ENCODE peak calls at places on chromosomes 13 and 19, in nine cellular contexts. X is stimulated activated CD4-positive, alpha-beta T cell treated with anti-CD3 and anti-CD28 coated beads, Interleukin-1b, Interleukin-23, amount 100 ng/mL, for 4 hours; E is T-helper 9 cell; B is hypothalamus; O is stimulated activated naive CD8-positive, alpha-beta T cell treated with anti-CD3 and anti-CD28 coated beads, Interleukin-15, Interleukin-2, amounts not matched to agents 100 U/mL and 50 U/mL, for 24 hours; G is naive B cell; M is foreskin fibroblast; Q is nucleus accumbens; V is left lung. L is an unnamed sample.
A peak's percentile ranks its signal among the peaks of the same experiment; 100 is the strongest.

GRCh38 chr13:25137624-25137892 is 34.5 kb downstream of the AMER2 start:
- DNase-seq in X (no peak), E (no peak), B (no peak), O (no peak), G (no peak), M (no peak), Q (no peak), V (no peak), L (no peak)

GRCh38 chr13:85816413-85816812 is 17.2 kb upstream of the SLITRK6 start:
- DNase-seq in X (no peak), E (no peak), B (no peak), O (no peak), G (no peak), M (no peak), Q (no peak), V (no peak), L (no peak)

GRCh38 chr13:24905242-24905641 is 141.3 kb downstream of the RNF17 start:
- DNase-seq in X (no peak), E (no peak), B (no peak), O (no peak), G (no peak), M (no peak), Q (no peak), V (no peak), L (no peak)

GRCh38 chr13:97125051-97125809 is 96.9 kb upstream of the MBNL2 start:
- DNase-seq in X (no peak), E (no peak), B (peak; percentile 16), O (peak; percentile 19), G (no peak), M (peak; percentile 84), Q (peak; percentile 29), V (no peak), L (no peak)

GRCh38 chr13:39036212-39036611 is 1.7 kb downstream of the PROSER1 start:
- DNase-seq in X (no peak), E (no peak), B (no peak), O (peak; percentile 25), G (peak; percentile 7), M (no peak), Q (no peak), V (no peak), L (no peak)

GRCh38 chr13:21232599-21232998 is 56.1 kb downstream of the MRPL57 start:
- DNase-seq in X (no peak), E (no peak), B (no peak), O (no peak), G (no peak), M (no peak), Q (no peak), V (no peak), L (no peak)

GRCh38 chr13:31803327-31803726 is 64.0 kb downstream of the RXFP2 start:
- DNase-seq in X (no peak), E (no peak), B (no peak), O (no peak), G (no peak), M (no peak), Q (no peak), V (no peak), L (no peak)

GRCh38 chr19:7522923-7523667 is 671 bp downstream of the MCOLN1 start:
- DNase-seq in X (no peak), E (no peak), B (no peak), O (no peak), G (no peak), M (no peak), Q (no peak), V (peak; percentile 82), L (peak; percentile 51)

GRCh38 chr13:95714142-95714832 is 37.3 kb downstream of the DNAJC3 start:
- DNase-seq in X (no peak), E (no peak), B (no peak), O (no peak), G (no peak), M (peak; percentile 75), Q (no peak), V (no peak), L (no peak)

GRCh38 chr19:45117167-45117594 is 24.2 kb downstream of the PPP1R37 start:
- DNase-seq in X (peak; percentile 53), E (no peak), B (no peak), O (peak; percentile 82), G (peak; percentile 24), M (no peak), Q (no peak), V (no peak), L (peak; percentile 63)

GRCh38 chr19:28943651-28944050 is 269.3 kb downstream of the UQCRFS1 start:
- DNase-seq in X (no peak), E (no peak), B (no peak), O (no peak), G (no peak), M (no peak), Q (no peak), V (no peak), L (no peak)

GRCh38 chr13:80603351-80603750 is 262.4 kb upstream of the SPRY2 start:
- DNase-seq in X (no peak), E (no peak), B (no peak), O (no peak), G (no peak), M (no peak), Q (no peak), V (no peak), L (no peak)

GRCh38 chr19:12969292-12969988 is at the start of gene DAND5:
- DNase-seq in X (no peak), E (no peak), B (peak; percentile 20), O (no peak), G (no peak), M (no peak), Q (peak; percentile 78), V (no peak), L (no peak)

GRCh38 chr19:7942981-7943443 is 454 bp downstream of the TIMM44 start:
- DNase-seq in X (no peak), E (no peak), B (no peak), O (no peak), G (no peak), M (no peak), Q (no peak), V (no peak), L (no peak)

GRCh38 chr13:78875792-78876580 is 217.0 kb upstream of the OBI1 start:
- DNase-seq in X (no peak), E (no peak), B (no peak), O (no peak), G (no peak), M (no peak), Q (no peak), V (peak; percentile 61), L (no peak)

GRCh38 chr19:3123956-3124355 is 11.9 kb upstream of the GNA15 start:
- DNase-seq in X (no peak), E (no peak), B (no peak), O (no peak), G (no peak), M (no peak), Q (no peak), V (peak; percentile 52), L (no peak)

GRCh38 chr19:34961775-34962174 is 2.3 kb downstream of the ZNF792 start:
- DNase-seq in X (no peak), E (no peak), B (no peak), O (no peak), G (no peak), M (no peak), Q (no peak), V (no peak), L (no peak)

GRCh38 chr13:111007209-111007608 is 92.3 kb upstream of the ANKRD10 start:
- DNase-seq in X (no peak), E (no peak), B (no peak), O (no peak), G (no peak), M (no peak), Q (no peak), V (no peak), L (no peak)

GRCh38 chr13:30464496-30465351 is 1.0 kb downstream of the HMGB1 start:
- DNase-seq in X (peak; percentile 84), E (peak; percentile 70), B (peak; percentile 65), O (peak; percentile 79), G (peak; percentile 77), M (peak; percentile 74), Q (peak; percentile 84), V (peak; percentile 91), L (peak; percentile 83)